ENCODE peak calls at places on chromosomes 13 and 19, in ten cellular contexts. U is neural progenitor cell, Y is fibroblast of lung, D is colonic mucosa, Z is mesenchymal stem cell, N is MM.1S, B is SK-N-SH, X is IMR-90, R is mammary epithelial cell, S is GM23248. M is an unnamed sample.

GRCh38 chr13:110813646-110814624 is 100.4 kb downstream of the ING1 start:
- DNase-seq in U (no peak), Y (no peak), D (no peak), Z (no peak), N (no peak), B (no peak), X (no peak), R (no peak), S (no peak), M (no peak)

GRCh38 chr19:47111081-47111589 is 2.4 kb downstream of the ZC3H4 start:
- DNase-seq in U (peak), Y (no peak), D (peak), Z (no peak), N (peak), B (peak), X (no peak), R (peak), S (peak), M (peak)

GRCh38 chr13:98447881-98448641 is 128.8 kb downstream of the STK24 start:
- DNase-seq in U (peak), Y (no peak), D (no peak), Z (peak), N (no peak), B (peak), X (no peak), R (no peak), S (peak), M (peak)

GRCh38 chr19:35039881-35040456 is 1.6 kb upstream of the HPN start:
- DNase-seq in U (no peak), Y (no peak), D (no peak), Z (no peak), N (no peak), B (no peak), X (no peak), R (no peak), S (no peak), M (no peak)

GRCh38 chr13:99367663-99368448 is 60.7 kb upstream of the GPR183 start:
- DNase-seq in U (no peak), Y (no peak), D (no peak), Z (no peak), N (no peak), B (no peak), X (no peak), R (no peak), S (no peak), M (no peak)

GRCh38 chr13:102328909-102329308 is 72.9 kb downstream of the FGF14 start:
- DNase-seq in U (no peak), Y (no peak), D (no peak), Z (peak), N (peak), B (no peak), X (no peak), R (no peak), S (no peak), M (no peak)

GRCh38 chr19:2221250-2221831 is 14.8 kb downstream of the PLEKHJ1 start:
- DNase-seq in U (no peak), Y (no peak), D (no peak), Z (peak), N (no peak), B (peak), X (peak), R (no peak), S (no peak), M (peak)

GRCh38 chr13:104442541-104442940 is 1376.3 kb upstream of the SLC10A2 start:
- DNase-seq in U (no peak), Y (no peak), D (no peak), Z (no peak), N (no peak), B (no peak), X (no peak), R (peak), S (no peak), M (no peak)

GRCh38 chr19:41322451-41322850 is 12.5 kb downstream of the CCDC97 start:
- DNase-seq in U (no peak), Y (no peak), D (no peak), Z (no peak), N (no peak), B (no peak), X (no peak), R (no peak), S (no peak), M (no peak)

GRCh38 chr13:99982741-99983400 is 1.3 kb downstream of the ZIC2 start:
- DNase-seq in U (peak), Y (no peak), D (no peak), Z (no peak), N (no peak), B (peak), X (no peak), R (no peak), S (no peak), M (no peak)

GRCh38 chr13:26985285-26985878 is 186.2 kb downstream of the USP12 start:
- DNase-seq in U (peak), Y (peak), D (peak), Z (peak), N (peak), B (peak), X (peak), R (peak), S (peak), M (peak)

DNA sequence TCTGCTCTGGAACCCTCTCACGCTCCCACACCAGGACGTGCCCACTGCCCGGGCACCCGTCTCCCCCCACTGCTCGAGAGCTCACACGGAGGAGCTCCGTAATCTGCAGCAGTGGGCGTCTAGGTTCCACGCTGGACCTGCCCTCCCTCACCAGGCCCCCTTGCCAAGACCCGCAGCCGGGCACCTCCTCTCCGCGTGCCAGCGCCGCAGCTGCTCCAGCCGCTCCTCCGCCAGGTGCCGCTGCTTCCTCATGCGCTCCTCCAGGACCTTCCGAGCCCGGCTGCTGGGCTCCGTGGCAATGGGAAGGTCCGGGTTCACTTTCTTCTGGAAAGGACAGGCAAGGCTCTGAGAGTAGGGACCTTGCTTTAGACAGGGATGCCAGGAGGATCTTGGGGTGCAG is 35.0 kb upstream of the MATK start:
- DNase-seq in U (no peak), Y (no peak), D (no peak), Z (peak), N (no peak), B (no peak), X (no peak), R (no peak), S (no peak), M (no peak)
- H3K9ac ChIP-seq in U (no peak), Y (no peak), D (no peak), Z (no peak), N (no peak), B (no peak), X (no peak), R (no peak), S (no peak), M (no peak)

DNA sequence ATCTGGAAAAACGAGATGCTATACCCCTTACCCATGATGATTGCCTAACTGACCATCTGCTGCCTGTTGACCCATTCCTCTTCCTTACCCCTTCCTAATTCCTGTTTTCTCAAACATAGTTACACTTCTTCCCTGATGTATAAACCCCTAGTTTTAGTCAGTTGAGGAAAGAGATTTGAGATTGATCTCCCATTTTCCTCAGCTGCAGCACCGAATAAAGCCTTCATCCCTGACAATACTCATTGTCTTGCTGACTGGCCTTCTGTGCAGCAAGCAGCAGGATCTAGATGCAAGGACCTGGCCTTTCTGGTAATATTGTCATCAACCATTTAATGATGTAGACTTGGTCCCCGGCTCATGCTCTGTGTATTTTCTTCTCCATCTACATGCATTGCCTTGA is 999 bp upstream of the ZNF264 start:
- DNase-seq in U (no peak), Y (no peak), D (no peak), Z (no peak), N (no peak), B (no peak), X (no peak), R (no peak), S (no peak), M (no peak)
- H3K4me3 ChIP-seq in U (peak), Y (no peak), D (no peak), Z (no peak), N (no peak), B (no peak), X (no peak), R (no peak), S (no peak), M (no peak)

DNA sequence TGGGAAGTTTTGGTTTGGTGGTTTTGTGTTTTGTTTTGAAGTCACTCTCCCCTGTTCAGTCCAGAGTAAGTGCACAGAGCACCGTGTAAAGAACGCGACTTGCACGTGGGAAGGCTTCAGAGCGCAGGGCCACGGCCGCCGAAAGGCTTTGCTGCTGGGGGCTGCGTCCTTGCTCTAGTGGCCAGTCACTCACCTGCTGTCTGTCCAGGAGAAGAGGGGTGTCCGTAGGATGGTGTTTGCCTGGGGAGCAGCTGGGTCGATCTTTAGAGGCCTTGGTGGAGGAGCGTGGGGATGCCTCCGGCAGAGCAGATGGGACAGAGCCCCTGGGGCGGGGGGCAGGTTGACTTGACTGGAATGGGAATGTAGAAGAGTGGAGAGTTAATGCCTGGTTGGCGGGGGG is 116.6 kb upstream of the MCF2L start:
- DNase-seq in U (no peak), Y (no peak), D (no peak), Z (no peak), N (no peak), B (no peak), X (no peak), R (no peak), S (no peak), M (no peak)
- H3K9ac ChIP-seq in U (no peak), Y (no peak), D (no peak), Z (no peak), N (no peak), B (no peak), X (no peak), R (no peak), S (no peak), M (no peak)

DNA sequence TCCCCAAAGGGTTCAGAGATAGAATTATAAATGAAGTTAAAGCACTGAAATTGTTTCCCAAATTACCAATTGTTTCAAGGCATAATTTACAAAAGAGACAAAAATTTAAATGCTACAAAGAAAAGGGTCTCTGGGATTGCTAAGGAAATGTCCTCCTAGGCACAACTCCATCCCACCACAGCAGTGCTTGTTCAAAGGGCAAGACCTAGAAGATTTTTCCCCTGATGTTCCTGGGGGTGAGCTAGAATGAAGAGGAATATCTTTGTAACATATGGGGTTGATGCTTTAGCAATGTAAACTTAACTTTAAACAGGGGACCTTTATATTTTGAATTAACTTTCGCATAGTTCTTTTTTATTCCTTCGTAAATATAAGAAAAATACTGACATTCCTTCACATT is 1.6 kb downstream of the LCP1 start:
- DNase-seq in U (no peak), Y (no peak), D (no peak), Z (no peak), N (no peak), B (no peak), X (no peak), R (no peak), S (no peak), M (no peak)
- H3K4me3 ChIP-seq in U (no peak), Y (no peak), D (peak), Z (no peak), N (peak), B (no peak), X (no peak), R (no peak), S (no peak), M (no peak)

GRCh38 chr19:55370305-55370988 is at the start of gene IL11:
- DNase-seq in U (peak), Y (peak), D (no peak), Z (peak), N (no peak), B (no peak), X (peak), R (no peak), S (peak), M (no peak)
- H3K9ac ChIP-seq in U (no peak), Y (peak), D (no peak), Z (peak), N (no peak), B (peak), X (peak), R (no peak), S (peak), M (no peak)

GRCh38 chr13:46555722-46556121 is 2.8 kb downstream of the LRCH1 start:
- DNase-seq in U (no peak), Y (no peak), D (no peak), Z (no peak), N (no peak), B (no peak), X (no peak), R (no peak), S (no peak), M (no peak)
- H3K4me3 ChIP-seq in U (no peak), Y (no peak), D (no peak), Z (no peak), N (no peak), B (peak), X (no peak), R (no peak), S (peak), M (no peak)

GRCh38 chr19:33373701-33374405 is at the start of gene CEBPG:
- DNase-seq in U (peak), Y (peak), D (no peak), Z (peak), N (peak), B (peak), X (peak), R (peak), S (peak), M (peak)
- H3K9ac ChIP-seq in U (peak), Y (peak), D (peak), Z (peak), N (peak), B (peak), X (peak), R (peak), S (peak), M (peak)

GRCh38 chr19:44748426-44749254 is at the start of gene BCL3:
- DNase-seq in U (peak), Y (no peak), D (peak), Z (peak), N (peak), B (peak), X (no peak), R (peak), S (peak), M (peak)

GRCh38 chr19:44750713-44751112 is 2.2 kb downstream of the BCL3 start:
- DNase-seq in U (no peak), Y (no peak), D (no peak), Z (no peak), N (no peak), B (no peak), X (no peak), R (no peak), S (no peak), M (no peak)

GRCh38 chr19:44749318-44749717 is 810 bp downstream of the BCL3 start:
- DNase-seq in U (no peak), Y (no peak), D (no peak), Z (no peak), N (no peak), B (no peak), X (no peak), R (no peak), S (peak), M (no peak)

GRCh38 chr19:44747739-44748425 is 626 bp upstream of the BCL3 start:
- DNase-seq in U (peak), Y (peak), D (peak), Z (peak), N (no peak), B (peak), X (peak), R (peak), S (peak), M (peak)

GRCh38 chr19:44749994-44750393 is 1.5 kb downstream of the BCL3 start:
- DNase-seq in U (no peak), Y (no peak), D (no peak), Z (no peak), N (no peak), B (no peak), X (no peak), R (no peak), S (no peak), M (no peak)
- H3K4me3 ChIP-seq in U (no peak), Y (peak), D (peak), Z (no peak), N (no peak), B (peak), X (peak), R (peak), S (peak), M (no peak)

M was measured in endothelial cell of umbilical vein.